ENCODE peak calls at places on chromosomes 5 and 9, in seven cellular contexts. J is omental fat pad, I is astrocyte, Z is RWPE1, U is left ventricle myocardium inferior, Y is right atrium auricular region, X is lung. S is an unnamed sample.

GRCh38 chr9:108565651-108566378 is 290.0 kb downstream of the ACTL7B start:
- DNase-seq in I (peak; percentile 67), Y (no peak), J (no peak), U (no peak), X (peak; percentile 42), Z (peak; percentile 93), S (no peak)

GRCh38 chr9:70073756-70074155 is 30.1 kb downstream of the MAMDC2 start:
- DNase-seq in I (no peak), J (no peak), Z (no peak), Y (no peak), X (no peak), U (no peak), S (no peak)

GRCh38 chr9:127467621-127468020 is 16.3 kb downstream of the LRSAM1 start:
- DNase-seq in J (no peak), X (no peak), I (no peak), Y (no peak), U (no peak), Z (no peak), S (no peak)

GRCh38 chr9:96449522-96449843 is 486 bp upstream of the HABP4 start:
- DNase-seq in I (peak; percentile 10), Z (no peak), X (no peak), U (no peak), Y (no peak), J (no peak), S (no peak)

GRCh38 chr9:12851331-12851730 is 76.5 kb downstream of the LURAP1L start:
- DNase-seq in X (no peak), I (no peak), U (no peak), J (no peak), Z (no peak), Y (no peak), S (no peak)

GRCh38 chr5:53362521-53362941 is 117.9 kb upstream of the FST start:
- DNase-seq in X (peak; percentile 31), I (peak; percentile 97), Y (no peak), U (no peak), J (no peak), Z (peak; percentile 96), S (no peak)

GRCh38 chr5:127060470-127060985 is 12.8 kb downstream of the C5orf63 start:
- DNase-seq in J (no peak), I (no peak), X (no peak), Z (no peak), U (no peak), Y (no peak), S (no peak)

GRCh38 chr9:36874921-36875320 is 159.1 kb downstream of the PAX5 start:
- DNase-seq in J (no peak), I (peak; percentile 22), U (no peak), Z (no peak), X (no peak), Y (no peak), S (no peak)

GRCh38 chr9:77848897-77849296 is 182.7 kb downstream of the GNAQ start:
- DNase-seq in Y (peak; percentile 92), I (peak; percentile 91), Z (peak; percentile 86), J (no peak), X (peak; percentile 70), U (peak; percentile 30), S (peak; percentile 86)

GRCh38 chr9:121758693-121759092 is 107.3 kb downstream of the DAB2IP start:
- DNase-seq in X (no peak), Y (no peak), J (no peak), Z (no peak), I (no peak), U (no peak), S (no peak)

GRCh38 chr9:134734270-134734669 is 92.7 kb downstream of the COL5A1 start:
- DNase-seq in J (no peak), Z (no peak), Y (no peak), I (peak; percentile 44), U (no peak), X (no peak), S (no peak)

GRCh38 chr5:136066705-136067271 is 38.0 kb downstream of the TGFBI start:
- DNase-seq in Y (peak; percentile 59), U (peak; percentile 58), J (no peak), Z (no peak), X (no peak), I (peak; percentile 71), S (peak; percentile 66)

GRCh38 chr9:11038956-11039355 is 426.2 kb upstream of the PTPRD start:
- DNase-seq in J (no peak), X (no peak), I (no peak), Z (no peak), Y (no peak), U (no peak), S (no peak)

GRCh38 chr5:93579561-93580386 is 1.2 kb downstream of the NR2F1-AS1 start:
- DNase-seq in I (no peak), Y (no peak), Z (peak; percentile 34), J (no peak), U (no peak), X (no peak), S (no peak)

GRCh38 chr5:15367501-15367900 is 132.5 kb upstream of the FBXL7 start:
- DNase-seq in Z (no peak), U (no peak), Y (no peak), J (no peak), I (no peak), X (no peak), S (no peak)

GRCh38 chr9:136671646-136672430 is 9.1 kb downstream of the EGFL7 start:
- DNase-seq in U (no peak), Y (no peak), Z (peak; percentile 72), J (no peak), I (no peak), X (no peak), S (no peak)

GRCh38 chr5:618450-618849 is 6.3 kb downstream of the CEP72 start:
- DNase-seq in U (no peak), Z (no peak), I (no peak), Y (no peak), X (no peak), J (no peak), S (peak; percentile 29)

GRCh38 chr5:617896-618295 is 5.8 kb downstream of the CEP72 start:
- DNase-seq in I (no peak), X (no peak), Y (no peak), U (no peak), J (no peak), Z (no peak), S (no peak)

GRCh38 chr5:619444-619843 is 7.3 kb downstream of the CEP72 start:
- DNase-seq in Y (no peak), Z (no peak), I (no peak), X (no peak), U (no peak), J (no peak), S (peak; percentile 60)

GRCh38 chr5:620152-620551 is 8.0 kb downstream of the CEP72 start:
- DNase-seq in X (no peak), Z (no peak), J (no peak), U (no peak), I (no peak), Y (no peak), S (peak; percentile 34)

GRCh38 chr5:616342-617039 is 4.4 kb downstream of the CEP72 start:
- DNase-seq in U (no peak), I (no peak), Z (no peak), J (peak; percentile 3), X (no peak), Y (no peak), S (peak; percentile 29)
- TF ChIP-seq CTCF in U (no peak), I (no peak), Z (no peak), J (no peak), X (no peak), Y (no peak), S (no peak)

DNA sequence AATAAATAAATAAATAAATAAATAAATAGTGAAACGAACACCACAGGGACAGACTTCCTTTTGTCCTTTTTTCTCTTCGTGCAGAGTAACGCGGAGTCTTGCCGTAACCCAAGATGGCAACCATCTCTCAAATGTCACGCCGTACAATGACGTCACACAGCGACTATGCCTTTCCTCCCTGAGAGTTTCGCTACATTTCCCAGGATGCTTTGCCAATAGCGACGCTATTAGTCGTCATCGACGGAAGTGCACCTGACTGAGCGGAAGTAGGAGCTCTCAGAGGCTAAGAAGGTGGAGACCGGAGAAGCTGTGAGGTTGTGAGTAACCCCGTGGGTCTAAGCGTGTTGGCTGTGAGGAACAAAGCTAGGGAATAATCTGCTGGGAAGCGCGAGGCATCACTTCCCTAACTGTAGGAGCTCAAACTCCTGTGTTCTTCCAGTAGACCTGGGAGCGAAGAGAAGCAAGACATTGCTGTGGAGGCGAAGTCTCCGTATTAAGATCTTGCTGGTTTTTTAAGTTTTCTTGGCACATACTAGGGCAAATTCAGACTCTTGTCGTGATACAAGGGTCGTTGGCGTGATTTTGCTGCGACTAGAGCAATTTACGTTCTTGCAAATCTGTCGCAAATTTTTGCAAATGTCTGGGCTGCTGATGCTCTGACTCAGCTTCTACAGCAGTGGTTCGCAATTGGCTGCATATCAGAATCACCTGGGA is at the start of gene TTC1:
- DNase-seq in Z (peak; percentile 98), Y (peak; percentile 98), X (peak; percentile 98), U (peak; percentile 91), I (peak; percentile 99), J (peak; percentile 88), S (peak; percentile 96)
- TF ChIP-seq CTCF in Z (no peak), Y (no peak), X (no peak), U (no peak), I (no peak), J (no peak), S (no peak)

GRCh38 chr9:123866497-123866896 is 63.4 kb downstream of the DENND1A start:
- DNase-seq in I (peak; percentile 28), X (no peak), Y (no peak), U (no peak), J (no peak), Z (no peak), S (no peak)
- TF ChIP-seq CTCF in I (no peak), X (no peak), Y (no peak), U (no peak), J (no peak), Z (no peak), S (no peak)

GRCh38 chr9:29691758-29692407 is 2118.6 kb upstream of the C9orf72 start:
- DNase-seq in U (no peak), J (no peak), Z (peak; percentile 19), X (no peak), Y (no peak), I (no peak), S (no peak)
- TF ChIP-seq CTCF in U (no peak), J (no peak), Z (peak; percentile 23), X (no peak), Y (no peak), I (peak; percentile 27), S (no peak)

GRCh38 chr9:93276973-93277372 is 93.0 kb downstream of the WNK2 start:
- DNase-seq in Z (no peak), J (no peak), U (no peak), X (no peak), Y (no peak), I (no peak), S (no peak)
- TF ChIP-seq CTCF in Z (no peak), J (no peak), U (peak; percentile 12), X (no peak), Y (no peak), I (no peak), S (no peak)

GRCh38 chr9:87792831-87793288 is 66.9 kb downstream of the CTSL start:
- DNase-seq in Y (peak; percentile 80), Z (peak; percentile 81), I (peak; percentile 65), J (peak; percentile 61), X (peak; percentile 69), U (peak; percentile 62), S (peak; percentile 90)
- TF ChIP-seq CTCF in Y (no peak), Z (no peak), I (no peak), J (no peak), X (no peak), U (peak; percentile 45), S (no peak)

GRCh38 chr5:179497636-179498365 is 52.6 kb upstream of the RUFY1 start:
- DNase-seq in Y (no peak), U (no peak), X (no peak), Z (no peak), I (no peak), J (no peak), S (no peak)

GRCh38 chr5:179494774-179495173 is 55.6 kb upstream of the RUFY1 start:
- DNase-seq in U (no peak), I (no peak), X (no peak), J (no peak), Y (no peak), Z (no peak), S (no peak)

GRCh38 chr5:179495906-179496455 is 54.4 kb upstream of the RUFY1 start:
- DNase-seq in I (no peak), Z (no peak), J (no peak), X (no peak), U (no peak), Y (no peak), S (no peak)
- TF ChIP-seq CTCF in I (no peak), Z (peak; percentile 14), J (no peak), X (no peak), U (no peak), Y (no peak), S (no peak)